ENCODE peak calls at places on chromosome 12, in seven cellular contexts. One of them, this sample, is unnamed.
A peak's percentile ranks its signal among the peaks of the same experiment; 100 is the strongest.

GRCh38 chr12:334114-334513 is 55.0 kb downstream of the KDM5A start:
- DNase-seq in Panc1: no peak
- DNase-seq in K562: no peak
- DNase-seq in GM12878: no peak
- DNase-seq in HCT116: no peak
- DNase-seq in SK-N-SH: no peak
- DNase-seq in HepG2: no peak
- DNase-seq in this sample: no peak

GRCh38 chr12:12527820-12528296 is 34.8 kb downstream of the DUSP16 start:
- DNase-seq in Panc1: no peak
- DNase-seq in K562: no peak
- DNase-seq in GM12878: no peak
- DNase-seq in HCT116: no peak
- DNase-seq in SK-N-SH: no peak
- DNase-seq in HepG2: no peak
- DNase-seq in this sample: no peak

GRCh38 chr12:123398177-123398916 is 14.4 kb downstream of the KMT5A start:
- DNase-seq in Panc1: no peak
- DNase-seq in K562: no peak
- DNase-seq in GM12878: no peak
- DNase-seq in HCT116: no peak
- DNase-seq in SK-N-SH: no peak
- DNase-seq in HepG2: no peak
- DNase-seq in this sample: no peak

GRCh38 chr12:4915752-4916151 is 6.0 kb downstream of the KCNA1 start:
- DNase-seq in Panc1: no peak
- DNase-seq in K562: no peak
- DNase-seq in GM12878: no peak
- DNase-seq in HCT116: no peak
- DNase-seq in SK-N-SH: no peak
- DNase-seq in HepG2: no peak
- DNase-seq in this sample: no peak

GRCh38 chr12:62971769-62972525 is 37.0 kb upstream of the PPM1H start:
- DNase-seq in Panc1: no peak
- DNase-seq in K562: no peak
- DNase-seq in GM12878: no peak
- DNase-seq in HCT116: no peak
- DNase-seq in SK-N-SH: no peak
- DNase-seq in HepG2: no peak
- DNase-seq in this sample: no peak

GRCh38 chr12:129049917-129050316 is 196.6 kb downstream of the GLT1D1 start:
- DNase-seq in Panc1: no peak
- DNase-seq in K562: peak; percentile 51
- DNase-seq in GM12878: no peak
- DNase-seq in HCT116: no peak
- DNase-seq in SK-N-SH: no peak
- DNase-seq in HepG2: no peak
- DNase-seq in this sample: no peak

GRCh38 chr12:12600659-12601058 is 11.0 kb upstream of the CREBL2 start:
- DNase-seq in Panc1: no peak
- DNase-seq in K562: no peak
- DNase-seq in GM12878: no peak
- DNase-seq in HCT116: no peak
- DNase-seq in SK-N-SH: no peak
- DNase-seq in HepG2: peak; percentile 24
- DNase-seq in this sample: no peak

GRCh38 chr12:126069549-126070165 is 1004.4 kb downstream of the AACS start:
- DNase-seq in Panc1: no peak
- DNase-seq in K562: peak; percentile 72
- DNase-seq in GM12878: no peak
- DNase-seq in HCT116: peak; percentile 45
- DNase-seq in SK-N-SH: peak; percentile 20
- DNase-seq in HepG2: peak; percentile 33
- DNase-seq in this sample: peak; percentile 90

GRCh38 chr12:47946413-47947107 is 16.8 kb upstream of the TMEM106C start:
- DNase-seq in Panc1: no peak
- DNase-seq in K562: no peak
- DNase-seq in GM12878: no peak
- DNase-seq in HCT116: no peak
- DNase-seq in SK-N-SH: peak; percentile 34
- DNase-seq in HepG2: no peak
- DNase-seq in this sample: no peak

GRCh38 chr12:8032242-8033152 is at the start of gene FOXJ2:
- DNase-seq in Panc1: no peak
- DNase-seq in K562: peak; percentile 73
- DNase-seq in GM12878: no peak
- DNase-seq in HCT116: no peak
- DNase-seq in SK-N-SH: peak; percentile 91
- DNase-seq in HepG2: peak; percentile 11
- DNase-seq in this sample: peak; percentile 82
- TF ChIP-seq SIN3A in Panc1: peak; percentile 37
- TF ChIP-seq SIN3A in K562: no peak
- TF ChIP-seq SIN3A in GM12878: no peak
- TF ChIP-seq SIN3A in HCT116: no peak
- TF ChIP-seq SIN3A in SK-N-SH: peak; percentile 41
- TF ChIP-seq SIN3A in HepG2: no peak
- TF ChIP-seq SIN3A in this sample: peak; percentile 23

GRCh38 chr12:106122004-106122403 is 16.8 kb downstream of the NUAK1 start:
- DNase-seq in Panc1: no peak
- DNase-seq in K562: no peak
- DNase-seq in GM12878: no peak
- DNase-seq in HCT116: no peak
- DNase-seq in SK-N-SH: no peak
- DNase-seq in HepG2: no peak
- DNase-seq in this sample: no peak

GRCh38 chr12:106125351-106126085 is 13.2 kb downstream of the NUAK1 start:
- DNase-seq in Panc1: no peak
- DNase-seq in K562: no peak
- DNase-seq in GM12878: no peak
- DNase-seq in HCT116: no peak
- DNase-seq in SK-N-SH: no peak
- DNase-seq in HepG2: no peak
- DNase-seq in this sample: no peak

GRCh38 chr12:106120578-106121105 is 18.1 kb downstream of the NUAK1 start:
- DNase-seq in Panc1: no peak
- DNase-seq in K562: no peak
- DNase-seq in GM12878: no peak
- DNase-seq in HCT116: no peak
- DNase-seq in SK-N-SH: no peak
- DNase-seq in HepG2: peak; percentile 84
- DNase-seq in this sample: no peak

GRCh38 chr12:106123110-106123509 is 15.6 kb downstream of the NUAK1 start:
- DNase-seq in Panc1: no peak
- DNase-seq in K562: no peak
- DNase-seq in GM12878: no peak
- DNase-seq in HCT116: no peak
- DNase-seq in SK-N-SH: no peak
- DNase-seq in HepG2: no peak
- DNase-seq in this sample: no peak

DNA sequence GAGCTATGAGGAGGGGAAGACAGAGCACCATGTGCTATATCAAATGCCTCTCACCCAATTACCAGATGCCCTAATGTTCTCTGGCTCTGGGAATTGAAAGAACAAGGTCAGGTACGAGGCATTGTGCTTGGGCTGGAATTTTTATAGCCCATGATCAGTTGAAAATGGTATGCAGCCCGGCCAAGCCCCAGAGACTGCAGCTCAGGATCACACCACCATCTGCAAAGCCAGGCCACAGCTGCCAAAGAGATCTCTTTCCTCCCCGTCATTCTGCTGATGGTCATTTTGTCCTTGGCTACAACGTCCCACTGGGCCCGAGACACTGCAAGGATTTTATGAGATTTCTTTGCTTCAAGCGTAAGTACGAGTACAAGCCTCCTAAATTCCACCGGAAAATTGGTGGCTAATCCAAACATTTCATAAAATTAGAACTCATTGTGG is 15.2 kb downstream of the NUAK1 start:
- DNase-seq in Panc1: no peak
- DNase-seq in K562: no peak
- DNase-seq in GM12878: no peak
- DNase-seq in HCT116: no peak
- DNase-seq in SK-N-SH: no peak
- DNase-seq in HepG2: no peak
- DNase-seq in this sample: no peak
- TF ChIP-seq SIN3A in Panc1: no peak
- TF ChIP-seq SIN3A in K562: no peak
- TF ChIP-seq SIN3A in GM12878: no peak
- TF ChIP-seq SIN3A in HCT116: no peak
- TF ChIP-seq SIN3A in SK-N-SH: no peak
- TF ChIP-seq SIN3A in HepG2: no peak
- TF ChIP-seq SIN3A in this sample: no peak

GRCh38 chr12:111450676-111451075 is 45.0 kb downstream of the SH2B3 start:
- DNase-seq in Panc1: no peak
- DNase-seq in K562: no peak
- DNase-seq in GM12878: no peak
- DNase-seq in HCT116: no peak
- DNase-seq in SK-N-SH: no peak
- DNase-seq in HepG2: no peak
- DNase-seq in this sample: no peak
- TF ChIP-seq SIN3A in Panc1: no peak
- TF ChIP-seq SIN3A in K562: no peak
- TF ChIP-seq SIN3A in GM12878: no peak
- TF ChIP-seq SIN3A in HCT116: no peak
- TF ChIP-seq SIN3A in SK-N-SH: no peak
- TF ChIP-seq SIN3A in HepG2: no peak
- TF ChIP-seq SIN3A in this sample: no peak

DNA sequence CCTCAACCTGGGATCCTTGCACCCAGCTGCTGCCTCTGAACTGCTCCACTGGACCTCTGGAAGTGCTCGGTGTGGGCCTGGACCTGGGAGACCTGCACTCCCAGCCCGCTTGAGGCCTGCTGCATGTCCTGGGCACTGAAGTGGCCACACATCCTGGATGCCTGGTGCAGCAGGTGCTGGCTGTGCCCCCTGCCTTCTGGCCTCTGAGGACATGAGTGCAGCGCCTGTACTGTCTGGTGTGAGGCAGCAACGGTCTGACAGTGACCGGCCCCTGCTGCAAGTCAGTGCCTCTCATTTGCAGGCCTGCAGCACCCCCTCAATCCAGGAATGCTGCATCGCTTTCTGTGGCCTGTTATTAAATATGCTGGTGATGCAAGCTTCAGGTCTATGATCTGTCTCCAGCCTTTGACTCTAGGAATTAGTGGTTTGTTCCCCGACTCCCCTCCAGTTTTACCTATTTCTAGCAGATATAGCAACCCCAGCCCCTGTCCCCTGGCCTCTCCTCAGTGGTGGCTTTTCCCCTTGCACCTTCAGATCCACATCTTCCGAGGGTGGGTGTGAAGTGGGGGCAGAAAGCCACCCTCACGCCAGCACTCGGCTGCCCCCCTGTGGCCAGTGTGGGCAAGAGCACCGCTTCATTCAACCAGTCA is 3.6 kb downstream of the SMIM41 start:
- DNase-seq in Panc1: peak; percentile 45
- DNase-seq in K562: peak; percentile 76
- DNase-seq in GM12878: no peak
- DNase-seq in HCT116: no peak
- DNase-seq in SK-N-SH: peak; percentile 92
- DNase-seq in HepG2: peak; percentile 40
- DNase-seq in this sample: peak; percentile 85
- TF ChIP-seq SIN3A in Panc1: no peak
- TF ChIP-seq SIN3A in K562: no peak
- TF ChIP-seq SIN3A in GM12878: no peak
- TF ChIP-seq SIN3A in HCT116: no peak
- TF ChIP-seq SIN3A in SK-N-SH: no peak
- TF ChIP-seq SIN3A in HepG2: no peak
- TF ChIP-seq SIN3A in this sample: peak; percentile 38

GRCh38 chr12:82953397-82953796 is 266.7 kb downstream of the TMTC2 start:
- DNase-seq in Panc1: no peak
- DNase-seq in K562: no peak
- DNase-seq in GM12878: no peak
- DNase-seq in HCT116: no peak
- DNase-seq in SK-N-SH: no peak
- DNase-seq in HepG2: no peak
- DNase-seq in this sample: no peak

GRCh38 chr12:82952946-82953345 is 266.2 kb downstream of the TMTC2 start:
- DNase-seq in Panc1: no peak
- DNase-seq in K562: no peak
- DNase-seq in GM12878: peak; percentile 20
- DNase-seq in HCT116: no peak
- DNase-seq in SK-N-SH: no peak
- DNase-seq in HepG2: no peak
- DNase-seq in this sample: no peak

GRCh38 chr12:82955020-82955419 is 268.3 kb downstream of the TMTC2 start:
- DNase-seq in Panc1: no peak
- DNase-seq in K562: no peak
- DNase-seq in GM12878: no peak
- DNase-seq in HCT116: no peak
- DNase-seq in SK-N-SH: no peak
- DNase-seq in HepG2: no peak
- DNase-seq in this sample: no peak

GRCh38 chr12:82954064-82954463 is 267.4 kb downstream of the TMTC2 start:
- DNase-seq in Panc1: no peak
- DNase-seq in K562: no peak
- DNase-seq in GM12878: no peak
- DNase-seq in HCT116: no peak
- DNase-seq in SK-N-SH: no peak
- DNase-seq in HepG2: no peak
- DNase-seq in this sample: no peak

GRCh38 chr12:82954572-82954971 is 267.9 kb downstream of the TMTC2 start:
- DNase-seq in Panc1: no peak
- DNase-seq in K562: no peak
- DNase-seq in GM12878: no peak
- DNase-seq in HCT116: no peak
- DNase-seq in SK-N-SH: no peak
- DNase-seq in HepG2: no peak
- DNase-seq in this sample: no peak
- TF ChIP-seq SIN3A in Panc1: no peak
- TF ChIP-seq SIN3A in K562: no peak
- TF ChIP-seq SIN3A in GM12878: no peak
- TF ChIP-seq SIN3A in HCT116: no peak
- TF ChIP-seq SIN3A in SK-N-SH: no peak
- TF ChIP-seq SIN3A in HepG2: no peak
- TF ChIP-seq SIN3A in this sample: no peak